ENCODE peak calls at places on chromosomes 3 and 15, in six cellular contexts. M is GM12878, O is GM23338, W is H1, F is HepG2, L is K562. N is an unnamed sample.

GRCh38 chr15:31150732-31151212 is 49.2 kb upstream of the TRPM1 start:
- DNase-seq in M (no peak), W (peak; percentile 41), L (no peak), F (no peak), O (peak; percentile 60), N (no peak)

GRCh38 chr3:57026918-57027317 is 33.5 kb upstream of the SPATA12 start:
- DNase-seq in F (no peak), W (no peak), O (no peak), M (no peak), L (no peak), N (no peak)

GRCh38 chr15:95842576-95842975 is 487.9 kb upstream of the NR2F2 start:
- DNase-seq in F (no peak), M (no peak), O (no peak), W (no peak), L (no peak), N (no peak)

GRCh38 chr3:106728315-106728821 is 648.9 kb upstream of the CCDC54 start:
- DNase-seq in F (no peak), M (no peak), O (no peak), L (no peak), W (no peak), N (no peak)

GRCh38 chr3:172140499-172141391 is 101.4 kb downstream of the FNDC3B start:
- DNase-seq in W (no peak), M (no peak), F (peak; percentile 98), L (no peak), O (peak; percentile 48), N (no peak)

GRCh38 chr15:44087578-44088190 is 107.4 kb downstream of the FRMD5 start:
- DNase-seq in W (no peak), F (no peak), L (no peak), O (no peak), M (no peak), N (no peak)

GRCh38 chr15:67820992-67821783 is 4.1 kb upstream of the SKOR1 start:
- DNase-seq in O (peak; percentile 79), W (no peak), M (no peak), F (peak; percentile 28), L (peak; percentile 71), N (peak; percentile 79)

GRCh38 chr15:58066042-58066867 is 744 bp upstream of the ALDH1A2 start:
- DNase-seq in O (peak; percentile 81), L (peak; percentile 76), W (no peak), F (peak; percentile 1), M (no peak), N (peak; percentile 73)

GRCh38 chr3:15505412-15506165 is 15.9 kb downstream of the COLQ start:
- DNase-seq in L (no peak), O (no peak), W (no peak), F (no peak), M (no peak), N (no peak)

GRCh38 chr3:112763258-112763657 is 83.4 kb downstream of the CD200R1L start:
- DNase-seq in M (no peak), O (no peak), F (no peak), W (no peak), L (no peak), N (no peak)

GRCh38 chr3:16048435-16049318 is 125.8 kb upstream of the GALNT15 start:
- DNase-seq in M (peak; percentile 24), F (peak; percentile 72), O (peak; percentile 82), L (peak; percentile 75), W (peak; percentile 2), N (peak; percentile 18)

GRCh38 chr15:78372880-78373279 is 32.7 kb downstream of the CRABP1 start:
- DNase-seq in W (no peak), M (no peak), F (peak; percentile 24), L (no peak), O (peak; percentile 41), N (no peak)

GRCh38 chr3:133928903-133929607 is 33.4 kb upstream of the RAB6B start:
- DNase-seq in O (no peak), L (no peak), F (no peak), M (no peak), W (no peak), N (no peak)

GRCh38 chr15:85754993-85755392 is 39.7 kb downstream of the KLHL25 start:
- DNase-seq in F (no peak), W (no peak), L (no peak), M (no peak), O (no peak), N (no peak)

GRCh38 chr3:120615863-120616599 is 19.9 kb downstream of the NDUFB4 start:
- DNase-seq in W (no peak), L (no peak), F (no peak), O (peak; percentile 13), M (no peak), N (no peak)

GRCh38 chr15:26773917-26774316 is 1.1 kb upstream of the GABRB3 start:
- DNase-seq in M (no peak), L (no peak), W (no peak), O (peak; percentile 82), F (no peak), N (peak; percentile 53)

GRCh38 chr3:4670352-4670751 is 177.2 kb downstream of the ITPR1 start:
- DNase-seq in F (peak; percentile 5), O (peak; percentile 69), W (no peak), M (no peak), L (peak; percentile 55), N (peak; percentile 55)

GRCh38 chr3:14256046-14256445 is 77.4 kb downstream of the LSM3 start:
- DNase-seq in F (peak; percentile 33), L (peak; percentile 63), W (no peak), O (no peak), M (no peak), N (no peak)

GRCh38 chr3:111519193-111519592 is 22.8 kb upstream of the CD96 start:
- DNase-seq in M (no peak), F (no peak), L (no peak), W (no peak), O (no peak), N (no peak)

GRCh38 chr15:40793216-40793989 is 13.5 kb upstream of the ZFYVE19 start:
- DNase-seq in M (no peak), L (no peak), W (no peak), O (no peak), F (peak; percentile 96), N (no peak)
- TF ChIP-seq CREB1 in M (no peak), L (no peak), W (no peak), O (no peak), F (peak; percentile 71), N (no peak)

DNA sequence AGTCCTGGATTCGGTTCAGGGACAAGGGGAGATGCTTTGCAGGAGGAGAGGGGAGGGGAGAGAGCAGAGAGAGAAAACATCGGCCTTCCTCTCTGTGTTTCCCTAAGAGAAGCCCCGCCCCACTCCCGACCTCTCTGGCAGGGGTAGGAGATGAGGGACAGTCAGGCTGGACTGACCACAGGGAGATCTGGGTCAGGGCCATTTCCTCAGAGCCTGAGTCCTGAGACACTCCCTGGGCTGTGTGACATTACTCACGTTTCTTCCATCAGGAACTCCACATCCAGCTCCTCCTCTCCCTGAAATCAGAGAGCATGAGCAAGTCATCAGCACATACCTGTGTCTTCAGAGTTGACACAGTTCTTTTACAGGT is 9.1 kb downstream of the PLA2G4D start:
- DNase-seq in M (no peak), L (no peak), F (no peak), W (no peak), O (peak; percentile 35), N (no peak)
- TF ChIP-seq CREB1 in M (no peak), L (no peak), F (no peak), W (no peak), O (no peak), N (no peak)

GRCh38 chr3:194139085-194139976 is 3.4 kb downstream of the HES1 start:
- DNase-seq in O (peak; percentile 67), W (no peak), F (peak; percentile 52), M (no peak), L (peak; percentile 70), N (peak; percentile 43)

GRCh38 chr3:194141415-194142155 is 5.6 kb downstream of the HES1 start:
- DNase-seq in O (peak; percentile 91), W (no peak), M (no peak), L (peak; percentile 91), F (peak; percentile 78), N (peak; percentile 87)

GRCh38 chr3:194139977-194140351 is 4.0 kb downstream of the HES1 start:
- DNase-seq in L (no peak), W (no peak), M (no peak), O (no peak), F (no peak), N (no peak)

GRCh38 chr3:194140520-194141414 is 4.8 kb downstream of the HES1 start:
- DNase-seq in W (no peak), O (peak; percentile 93), L (peak; percentile 78), F (peak; percentile 51), M (no peak), N (peak; percentile 80)

DNA sequence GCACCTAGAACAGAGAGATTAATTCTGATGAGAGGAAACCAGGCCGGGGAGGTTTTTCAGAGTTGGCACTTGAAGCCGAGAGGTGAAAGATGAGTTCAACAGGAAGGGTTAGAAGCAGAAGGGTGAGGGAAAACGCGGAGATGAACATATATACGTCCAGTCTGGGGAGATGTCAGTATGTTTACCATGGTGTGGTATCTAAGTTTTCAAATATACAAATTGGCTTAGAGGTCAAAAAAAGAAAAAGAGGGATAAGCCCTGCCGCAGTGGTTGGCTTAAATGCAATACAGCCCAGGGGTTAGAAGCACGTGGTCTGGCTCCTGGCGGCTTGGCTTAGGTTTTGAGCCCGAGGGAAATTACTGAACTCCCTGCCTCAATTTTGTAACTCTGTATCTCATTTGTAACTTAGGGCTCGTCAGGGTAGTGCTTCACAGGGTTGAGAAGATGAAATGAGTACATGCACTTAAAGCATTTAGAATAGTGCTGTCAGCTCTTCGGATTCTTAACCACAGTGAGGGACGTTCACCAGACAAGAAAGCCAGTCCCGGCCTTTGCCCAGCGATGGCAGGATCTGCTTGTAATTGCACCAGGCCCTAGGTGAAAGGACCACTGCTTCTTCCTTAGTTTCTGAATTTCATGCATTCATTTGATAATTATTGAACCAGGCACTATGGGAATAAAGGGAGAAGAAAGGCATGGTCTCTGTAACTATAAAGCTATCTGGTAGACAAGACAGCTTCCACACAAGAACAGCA is 6.4 kb downstream of the HES1 start:
- DNase-seq in W (no peak), L (no peak), F (no peak), O (no peak), M (no peak), N (no peak)
- TF ChIP-seq CREB1 in W (no peak), L (no peak), F (no peak), O (no peak), M (no peak), N (no peak)

GRCh38 chr3:167163580-167163979 is 216.5 kb downstream of the ZBBX start:
- DNase-seq in O (no peak), L (no peak), W (no peak), F (no peak), M (no peak), N (no peak)

GRCh38 chr3:167166012-167166411 is 214.1 kb downstream of the ZBBX start:
- DNase-seq in W (no peak), F (no peak), M (no peak), L (no peak), O (no peak), N (no peak)

GRCh38 chr3:167166594-167167253 is 213.4 kb downstream of the ZBBX start:
- DNase-seq in F (no peak), W (no peak), M (no peak), O (peak; percentile 27), L (no peak), N (no peak)

GRCh38 chr3:167167491-167167890 is 212.6 kb downstream of the ZBBX start:
- DNase-seq in F (no peak), W (no peak), M (no peak), O (no peak), L (no peak), N (no peak)

DNA sequence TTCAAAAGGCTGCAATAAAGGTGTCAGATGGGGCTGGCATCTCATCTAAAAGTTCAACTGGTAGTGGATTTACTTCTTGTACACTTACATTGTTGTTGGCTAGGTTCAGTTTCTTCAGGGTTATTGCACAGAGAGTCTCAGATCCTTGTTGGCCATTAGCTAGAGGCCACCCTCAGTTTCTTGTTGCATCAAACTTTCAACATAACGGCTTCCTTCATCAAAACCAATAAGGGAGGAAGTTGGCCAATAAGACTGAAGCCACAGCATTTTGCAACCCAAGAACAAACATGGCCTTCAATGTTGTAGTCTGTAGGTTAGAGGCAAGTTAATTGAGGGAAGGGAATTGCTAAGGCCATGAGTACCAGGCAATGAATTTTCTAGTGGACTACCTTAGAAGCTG is 218.0 kb downstream of the ZBBX start:
- DNase-seq in M (no peak), W (no peak), O (no peak), F (no peak), L (no peak), N (no peak)
- TF ChIP-seq CREB1 in M (no peak), W (no peak), O (no peak), F (no peak), L (no peak), N (no peak)

N was measured in WTC11.